ENCODE peak calls at places on chromosomes 7 and 10, in five cellular contexts. Y, N, J, H and V are unnamed samples.
A peak's percentile ranks its signal among the peaks of the same experiment; 100 is the strongest.

GRCh38 chr10:132872658-132873057 is 69.7 kb downstream of the CFAP46 start:
- DNase-seq in J (no peak), N (no peak), H (no peak), Y (no peak), V (no peak)

GRCh38 chr10:117405730-117406129 is 30.5 kb upstream of the PDZD8 start:
- DNase-seq in H (no peak), J (no peak), Y (no peak), N (no peak), V (no peak)

GRCh38 chr10:21083861-21084260 is 186.8 kb upstream of the NEBL start:
- DNase-seq in Y (no peak), J (no peak), N (no peak), H (no peak), V (no peak)

GRCh38 chr7:39504963-39505362 is 61.2 kb upstream of the YAE1 start:
- DNase-seq in Y (peak; percentile 52), N (no peak), J (no peak), H (no peak), V (no peak)

GRCh38 chr10:70664702-70665195 is 7.6 kb upstream of the ADAMTS14 start:
- DNase-seq in H (no peak), Y (peak; percentile 98), J (no peak), N (no peak), V (peak; percentile 89)

GRCh38 chr10:31754803-31755624 is 173.6 kb downstream of the ARHGAP12 start:
- DNase-seq in Y (peak; percentile 57), H (no peak), J (no peak), N (no peak), V (no peak)

GRCh38 chr7:127632276-127632910 is 14.5 kb upstream of the PAX4 start:
- DNase-seq in N (no peak), H (no peak), Y (no peak), J (no peak), V (peak; percentile 46)

GRCh38 chr10:97069576-97070362 is 116.0 kb downstream of the SLIT1 start:
- DNase-seq in H (no peak), J (no peak), Y (peak; percentile 44), N (no peak), V (no peak)

GRCh38 chr7:117830422-117830954 is 42.8 kb downstream of the CTTNBP2 start:
- DNase-seq in J (no peak), Y (no peak), H (no peak), N (no peak), V (no peak)

GRCh38 chr7:148191391-148192076 is 399.0 kb upstream of the C7orf33 start:
- DNase-seq in H (no peak), J (no peak), Y (no peak), N (no peak), V (no peak)

GRCh38 chr10:36450385-36450784 is 675.0 kb upstream of the ANKRD30A start:
- DNase-seq in N (no peak), H (no peak), J (no peak), Y (peak; percentile 71), V (no peak)

GRCh38 chr10:4812041-4812440 is 14.0 kb upstream of the AKR1E2 start:
- DNase-seq in Y (no peak), H (no peak), J (no peak), N (no peak), V (no peak)

GRCh38 chr10:60206735-60207134 is 182.9 kb downstream of the ANK3 start:
- DNase-seq in N (no peak), H (no peak), J (no peak), Y (peak; percentile 45), V (no peak)

GRCh38 chr7:80552304-80552703 is 40.4 kb upstream of the GNAT3 start:
- DNase-seq in J (no peak), Y (peak; percentile 57), H (no peak), N (no peak), V (no peak)

GRCh38 chr7:158815471-158816128 is 13.7 kb downstream of the ESYT2 start:
- DNase-seq in H (no peak), J (no peak), N (no peak), Y (no peak), V (no peak)

GRCh38 chr7:150867592-150867991 is 15.3 kb downstream of the AOC1 start:
- DNase-seq in J (no peak), H (no peak), Y (no peak), N (no peak), V (no peak)

GRCh38 chr7:75626954-75627353 is 111.8 kb downstream of the HIP1 start:
- DNase-seq in H (no peak), N (no peak), J (no peak), Y (no peak), V (no peak)